ENCODE peak calls at places on chromosomes 3 and 15, in five cellular contexts. E is AG04450, S is fibroblast of villous mesenchyme, P is IMR-90, Y is body of pancreas. N is an unnamed sample.

GRCh38 chr3:58079773-58080172 is 71.6 kb downstream of the FLNB start:
- DNase-seq in E (no peak), S (no peak), P (no peak), Y (no peak), N (no peak)

GRCh38 chr15:44370830-44371229 is 56.6 kb upstream of the CTDSPL2 start:
- DNase-seq in E (no peak), S (no peak), P (no peak), Y (no peak), N (no peak)

GRCh38 chr3:57729339-57730039 is 26.6 kb upstream of the SLMAP start:
- DNase-seq in E (peak; percentile 7), S (peak; percentile 18), P (peak; percentile 35), Y (no peak), N (no peak)

GRCh38 chr3:7393944-7394605 is 533.2 kb downstream of the GRM7 start:
- DNase-seq in E (no peak), S (no peak), P (no peak), Y (no peak), N (no peak)

GRCh38 chr3:126261037-126261436 is 80.7 kb upstream of the ALDH1L1 start:
- DNase-seq in E (no peak), S (peak; percentile 92), P (peak; percentile 61), Y (peak; percentile 78), N (no peak)

GRCh38 chr3:9028134-9028533 is 64.9 kb upstream of the RAD18 start:
- DNase-seq in E (peak; percentile 6), S (peak; percentile 79), P (peak; percentile 35), Y (peak; percentile 91), N (peak; percentile 19)

GRCh38 chr3:84077479-84077878 is 881.3 kb upstream of the CADM2 start:
- DNase-seq in E (no peak), S (no peak), P (no peak), Y (no peak), N (peak; percentile 8)

GRCh38 chr3:44682182-44682896 is 30.1 kb upstream of the ZNF502 start:
- DNase-seq in E (no peak), S (peak; percentile 33), P (peak; percentile 19), Y (no peak), N (no peak)

GRCh38 chr3:123067689-123068226 is 933 bp downstream of the PDIA5 start:
- DNase-seq in E (no peak), S (peak; percentile 21), P (no peak), Y (no peak), N (no peak)

GRCh38 chr3:48661501-48662139 is 1.1 kb downstream of the CELSR3 start:
- DNase-seq in E (no peak), S (peak; percentile 71), P (peak; percentile 41), Y (peak; percentile 73), N (no peak)

GRCh38 chr15:48371961-48372360 is 40.7 kb downstream of the DUT start:
- DNase-seq in E (no peak), S (no peak), P (no peak), Y (no peak), N (no peak)

GRCh38 chr3:172982731-172983364 is 158.2 kb downstream of the SPATA16 start:
- DNase-seq in E (no peak), S (no peak), P (no peak), Y (no peak), N (no peak)

GRCh38 chr3:188914556-188914955 is 257.2 kb upstream of the TPRG1 start:
- DNase-seq in E (no peak), S (peak; percentile 45), P (peak; percentile 89), Y (no peak), N (no peak)

GRCh38 chr15:31280831-31281216 is 45.8 kb upstream of the KLF13 start:
- DNase-seq in E (no peak), S (no peak), P (no peak), Y (no peak), N (no peak)

GRCh38 chr3:9081201-9081818 is 118.0 kb upstream of the RAD18 start:
- DNase-seq in E (no peak), S (no peak), P (no peak), Y (no peak), N (no peak)

GRCh38 chr3:169348981-169349942 is 314.2 kb downstream of the MECOM start:
- DNase-seq in E (no peak), S (no peak), P (peak; percentile 43), Y (peak; percentile 12), N (no peak)

GRCh38 chr15:62334581-62334980 is 169.5 kb upstream of the C2CD4B start:
- DNase-seq in E (no peak), S (no peak), P (no peak), Y (no peak), N (no peak)

GRCh38 chr3:185729335-185729715 is 95.5 kb downstream of the IGF2BP2 start:
- DNase-seq in E (no peak), S (peak; percentile 80), P (peak; percentile 88), Y (no peak), N (no peak)

GRCh38 chr3:27630892-27631291 is 91.2 kb downstream of the EOMES start:
- DNase-seq in E (no peak), S (peak; percentile 30), P (peak; percentile 82), Y (no peak), N (no peak)

GRCh38 chr3:11671648-11672100 is 28.0 kb upstream of the VGLL4 start:
- DNase-seq in E (no peak), S (peak; percentile 11), P (peak; percentile 54), Y (no peak), N (no peak)

GRCh38 chr15:81015595-81016252 is 15.0 kb downstream of the TLNRD1 start:
- DNase-seq in E (no peak), S (no peak), P (no peak), Y (no peak), N (no peak)

GRCh38 chr3:53089511-53089910 is 40.7 kb downstream of the RFT1 start:
- DNase-seq in E (no peak), S (no peak), P (no peak), Y (peak; percentile 47), N (no peak)

GRCh38 chr3:23668430-23668904 is 137.3 kb upstream of the UBE2E1 start:
- DNase-seq in E (peak; percentile 60), S (peak; percentile 93), P (peak; percentile 94), Y (no peak), N (no peak)

GRCh38 chr3:66348696-66349095 is 127.9 kb downstream of the SLC25A26 start:
- DNase-seq in E (no peak), S (no peak), P (no peak), Y (no peak), N (no peak)

GRCh38 chr15:90320062-90320884 is 31.8 kb upstream of the ZNF774 start:
- DNase-seq in E (peak; percentile 71), S (peak; percentile 88), P (peak; percentile 90), Y (peak; percentile 91), N (peak; percentile 51)

GRCh38 chr3:46946416-46946815 is 30.1 kb downstream of the CCDC12 start:
- DNase-seq in E (no peak), S (no peak), P (no peak), Y (peak; percentile 75), N (no peak)

GRCh38 chr3:185595520-185595919 is 9.4 kb downstream of the SENP2 start:
- DNase-seq in E (no peak), S (no peak), P (no peak), Y (no peak), N (no peak)

GRCh38 chr3:15214758-15215157 is 8.7 kb downstream of the CAPN7 start:
- DNase-seq in E (no peak), S (no peak), P (no peak), Y (no peak), N (no peak)

GRCh38 chr15:40103864-40104271 is 4.8 kb downstream of the BMF start:
- DNase-seq in E (no peak), S (no peak), P (no peak), Y (no peak), N (no peak)
- H3K4me3 ChIP-seq in E (peak overlapping the region; percentile 1), S (no peak overlapping the region), P (no peak overlapping the region), Y (no peak overlapping the region), N (no peak overlapping the region)

DNA sequence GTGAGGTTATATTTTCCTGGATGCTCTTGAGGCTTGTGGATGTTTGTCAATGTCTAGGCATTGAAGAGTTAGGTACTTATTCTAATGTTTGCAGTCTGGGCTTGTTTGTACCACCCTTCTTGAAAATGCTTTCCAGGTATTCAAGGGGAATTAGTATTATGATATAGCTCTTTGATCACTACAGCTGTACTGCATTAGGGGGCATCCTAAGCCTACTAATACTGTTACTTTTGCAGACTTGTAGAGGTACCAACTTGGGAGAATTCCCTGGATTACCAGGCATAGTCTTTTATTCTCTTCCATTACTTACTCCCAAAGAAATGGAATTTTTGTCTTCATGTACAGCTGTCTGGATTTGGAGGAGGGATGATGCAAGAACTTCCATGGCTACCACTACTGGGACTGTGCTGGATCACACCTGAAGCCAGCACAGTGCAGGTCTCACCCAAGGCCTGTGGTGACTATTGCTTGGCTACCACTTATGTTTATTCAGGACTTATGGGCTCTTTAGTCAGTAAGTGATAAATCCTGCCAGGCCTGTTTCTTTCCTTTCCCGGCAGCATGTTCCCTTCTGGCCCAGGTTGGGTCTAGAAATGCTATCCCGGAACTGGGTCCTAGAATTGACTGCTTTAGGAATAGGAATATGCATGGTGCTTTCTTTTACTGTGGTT is 402.9 kb downstream of the IL20RB start:
- DNase-seq in E (no peak), S (no peak), P (no peak), Y (no peak), N (peak; percentile 26)
- TF ChIP-seq CTCF in E (no peak), S (no peak), P (no peak), Y (no peak), N (no peak)

GRCh38 chr3:174681784-174682183 is 177.3 kb upstream of the NAALADL2 start:
- DNase-seq in E (no peak), S (no peak), P (no peak), Y (no peak), N (no peak)
- H3K4me3 ChIP-seq in E (no peak overlapping the region), S (no peak overlapping the region), P (no peak overlapping the region), Y (no peak overlapping the region), N (no peak overlapping the region)

GRCh38 chr3:116453676-116454346 is 8.5 kb upstream of the LSAMP start:
- DNase-seq in E (no peak), S (peak; percentile 8), P (peak; percentile 30), Y (no peak), N (no peak)
- TF ChIP-seq CTCF in E (peak; percentile 44), S (no peak), P (peak; percentile 46), Y (no peak), N (peak; percentile 22)

DNA sequence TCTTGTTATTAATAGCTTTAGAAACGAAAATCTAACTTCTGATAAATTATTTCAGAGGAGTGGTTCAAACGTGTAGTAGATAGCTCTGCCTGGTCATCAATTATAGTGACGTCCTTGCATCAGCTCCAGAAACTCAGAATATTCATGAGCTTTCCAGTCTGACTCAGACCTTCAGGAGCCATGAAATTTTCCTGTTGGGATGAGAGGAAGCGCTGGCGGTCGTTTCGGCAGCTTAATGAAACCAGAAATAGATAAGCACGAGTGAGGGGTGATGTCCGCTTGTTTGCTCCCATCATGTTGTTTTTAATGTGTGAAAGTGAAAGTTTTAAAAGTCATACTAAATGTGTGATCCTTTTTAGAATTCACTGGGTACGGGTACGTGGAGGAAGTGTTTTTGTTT is 141.1 kb downstream of the PGPEP1L start:
- DNase-seq in E (no peak), S (peak; percentile 96), P (peak; percentile 88), Y (no peak), N (no peak)
- H3K4me3 ChIP-seq in E (peak overlapping the region; percentile 59), S (peak overlapping the region; percentile 60), P (peak overlapping the region; percentile 49), Y (no peak overlapping the region), N (peak overlapping the region; percentile 55)

GRCh38 chr15:53869806-53870073 is 108.5 kb upstream of the UNC13C start:
- DNase-seq in E (no peak), S (no peak), P (no peak), Y (no peak), N (no peak)

GRCh38 chr15:53872410-53872809 is 105.8 kb upstream of the UNC13C start:
- DNase-seq in E (no peak), S (no peak), P (no peak), Y (no peak), N (no peak)

GRCh38 chr15:53869044-53869805 is 109.0 kb upstream of the UNC13C start:
- DNase-seq in E (no peak), S (no peak), P (no peak), Y (no peak), N (no peak)
- TF ChIP-seq CTCF in E (no peak), S (no peak), P (no peak), Y (no peak), N (no peak)